ENCODE peak calls at places on chromosomes 3 and 15, in seven cellular contexts. One of them, this sample, is unnamed.

GRCh38 chr15:73983211-73983727 is 8.8 kb downstream of the STOML1 start:
- DNase-seq in brain microvascular endothelial cell: peak
- DNase-seq in progenitor cell of endocrine pancreas: no peak
- DNase-seq in activated B cell treated with CpG ODN at 0.5 μM for 24 hours: no peak
- DNase-seq in HFFc6: peak
- DNase-seq in GM10248: no peak
- DNase-seq in GM06990: no peak
- DNase-seq in this sample: no peak

GRCh38 chr15:41870689-41871081 is 23.2 kb downstream of the SPTBN5 start:
- DNase-seq in GM10248: no peak
- DNase-seq in GM06990: no peak
- DNase-seq in brain microvascular endothelial cell: peak
- DNase-seq in activated B cell treated with CpG ODN at 0.5 μM for 24 hours: no peak
- DNase-seq in progenitor cell of endocrine pancreas: no peak
- DNase-seq in HFFc6: peak
- DNase-seq in this sample: no peak

GRCh38 chr3:122392868-122393844 is 9.2 kb downstream of the FAM162A start:
- DNase-seq in GM06990: no peak
- DNase-seq in activated B cell treated with CpG ODN at 0.5 μM for 24 hours: no peak
- DNase-seq in HFFc6: peak
- DNase-seq in GM10248: peak
- DNase-seq in progenitor cell of endocrine pancreas: no peak
- DNase-seq in brain microvascular endothelial cell: no peak
- DNase-seq in this sample: peak

GRCh38 chr3:152043620-152044019 is 170.2 kb downstream of the SUCNR1 start:
- DNase-seq in GM10248: no peak
- DNase-seq in progenitor cell of endocrine pancreas: no peak
- DNase-seq in activated B cell treated with CpG ODN at 0.5 μM for 24 hours: no peak
- DNase-seq in GM06990: no peak
- DNase-seq in brain microvascular endothelial cell: no peak
- DNase-seq in HFFc6: no peak
- DNase-seq in this sample: no peak

GRCh38 chr3:60720696-60721228 is 530.5 kb downstream of the FHIT start:
- DNase-seq in GM06990: no peak
- DNase-seq in activated B cell treated with CpG ODN at 0.5 μM for 24 hours: no peak
- DNase-seq in GM10248: no peak
- DNase-seq in brain microvascular endothelial cell: no peak
- DNase-seq in progenitor cell of endocrine pancreas: no peak
- DNase-seq in HFFc6: no peak
- DNase-seq in this sample: no peak

GRCh38 chr3:41907330-41908073 is 54.4 kb downstream of the ULK4 start:
- DNase-seq in brain microvascular endothelial cell: peak
- DNase-seq in HFFc6: peak
- DNase-seq in GM10248: no peak
- DNase-seq in GM06990: no peak
- DNase-seq in progenitor cell of endocrine pancreas: no peak
- DNase-seq in activated B cell treated with CpG ODN at 0.5 μM for 24 hours: no peak
- DNase-seq in this sample: no peak

GRCh38 chr3:189646902-189647542 is 15.8 kb downstream of the TP63 start:
- DNase-seq in HFFc6: no peak
- DNase-seq in GM10248: no peak
- DNase-seq in GM06990: peak
- DNase-seq in brain microvascular endothelial cell: no peak
- DNase-seq in activated B cell treated with CpG ODN at 0.5 μM for 24 hours: no peak
- DNase-seq in progenitor cell of endocrine pancreas: no peak
- DNase-seq in this sample: no peak

GRCh38 chr3:126295407-126295939 is 61.7 kb downstream of the KLF15 start:
- DNase-seq in GM10248: no peak
- DNase-seq in activated B cell treated with CpG ODN at 0.5 μM for 24 hours: no peak
- DNase-seq in brain microvascular endothelial cell: no peak
- DNase-seq in GM06990: no peak
- DNase-seq in progenitor cell of endocrine pancreas: no peak
- DNase-seq in HFFc6: no peak
- DNase-seq in this sample: no peak

GRCh38 chr3:40598962-40599361 is 74.2 kb downstream of the ZNF621 start:
- DNase-seq in progenitor cell of endocrine pancreas: no peak
- DNase-seq in activated B cell treated with CpG ODN at 0.5 μM for 24 hours: no peak
- DNase-seq in GM10248: no peak
- DNase-seq in brain microvascular endothelial cell: no peak
- DNase-seq in HFFc6: no peak
- DNase-seq in GM06990: no peak
- DNase-seq in this sample: no peak

GRCh38 chr15:41080144-41080543 is 35.9 kb downstream of the INO80 start:
- DNase-seq in GM06990: no peak
- DNase-seq in GM10248: no peak
- DNase-seq in brain microvascular endothelial cell: no peak
- DNase-seq in HFFc6: no peak
- DNase-seq in activated B cell treated with CpG ODN at 0.5 μM for 24 hours: no peak
- DNase-seq in progenitor cell of endocrine pancreas: no peak
- DNase-seq in this sample: no peak

GRCh38 chr3:10822055-10822454 is 6.0 kb downstream of the SLC6A11 start:
- DNase-seq in HFFc6: no peak
- DNase-seq in progenitor cell of endocrine pancreas: no peak
- DNase-seq in brain microvascular endothelial cell: no peak
- DNase-seq in GM10248: no peak
- DNase-seq in GM06990: no peak
- DNase-seq in activated B cell treated with CpG ODN at 0.5 μM for 24 hours: no peak
- DNase-seq in this sample: no peak
- TF ChIP-seq CTCF in HFFc6: no peak
- TF ChIP-seq CTCF in progenitor cell of endocrine pancreas: no peak
- TF ChIP-seq CTCF in brain microvascular endothelial cell: no peak
- TF ChIP-seq CTCF in GM10248: no peak
- TF ChIP-seq CTCF in GM06990: no peak
- TF ChIP-seq CTCF in activated B cell treated with CpG ODN at 0.5 μM for 24 hours: no peak
- TF ChIP-seq CTCF in this sample: no peak

GRCh38 chr15:77819271-77819806 is 186.6 kb upstream of the LINGO1 start:
- DNase-seq in progenitor cell of endocrine pancreas: peak
- DNase-seq in GM10248: no peak
- DNase-seq in brain microvascular endothelial cell: no peak
- DNase-seq in GM06990: no peak
- DNase-seq in activated B cell treated with CpG ODN at 0.5 μM for 24 hours: no peak
- DNase-seq in HFFc6: no peak
- DNase-seq in this sample: peak

GRCh38 chr15:77818484-77819270 is 186.0 kb upstream of the LINGO1 start:
- DNase-seq in progenitor cell of endocrine pancreas: peak
- DNase-seq in HFFc6: no peak
- DNase-seq in GM06990: no peak
- DNase-seq in activated B cell treated with CpG ODN at 0.5 μM for 24 hours: no peak
- DNase-seq in GM10248: no peak
- DNase-seq in brain microvascular endothelial cell: no peak
- DNase-seq in this sample: no peak

GRCh38 chr15:77821188-77821958 is 188.7 kb upstream of the LINGO1 start:
- DNase-seq in HFFc6: peak
- DNase-seq in activated B cell treated with CpG ODN at 0.5 μM for 24 hours: no peak
- DNase-seq in GM10248: peak
- DNase-seq in GM06990: peak
- DNase-seq in brain microvascular endothelial cell: peak
- DNase-seq in progenitor cell of endocrine pancreas: peak
- DNase-seq in this sample: peak

GRCh38 chr15:77821959-77822256 is 189.2 kb upstream of the LINGO1 start:
- DNase-seq in GM10248: no peak
- DNase-seq in GM06990: no peak
- DNase-seq in progenitor cell of endocrine pancreas: no peak
- DNase-seq in brain microvascular endothelial cell: no peak
- DNase-seq in HFFc6: no peak
- DNase-seq in activated B cell treated with CpG ODN at 0.5 μM for 24 hours: no peak
- DNase-seq in this sample: no peak

GRCh38 chr15:77819841-77820728 is 187.4 kb upstream of the LINGO1 start:
- DNase-seq in progenitor cell of endocrine pancreas: peak
- DNase-seq in brain microvascular endothelial cell: no peak
- DNase-seq in activated B cell treated with CpG ODN at 0.5 μM for 24 hours: peak
- DNase-seq in GM10248: no peak
- DNase-seq in GM06990: no peak
- DNase-seq in HFFc6: no peak
- DNase-seq in this sample: no peak
- TF ChIP-seq CTCF in progenitor cell of endocrine pancreas: peak
- TF ChIP-seq CTCF in brain microvascular endothelial cell: no peak
- TF ChIP-seq CTCF in activated B cell treated with CpG ODN at 0.5 μM for 24 hours: no peak
- TF ChIP-seq CTCF in GM10248: no peak
- TF ChIP-seq CTCF in GM06990: peak
- TF ChIP-seq CTCF in HFFc6: peak
- TF ChIP-seq CTCF in this sample: no peak

DNA sequence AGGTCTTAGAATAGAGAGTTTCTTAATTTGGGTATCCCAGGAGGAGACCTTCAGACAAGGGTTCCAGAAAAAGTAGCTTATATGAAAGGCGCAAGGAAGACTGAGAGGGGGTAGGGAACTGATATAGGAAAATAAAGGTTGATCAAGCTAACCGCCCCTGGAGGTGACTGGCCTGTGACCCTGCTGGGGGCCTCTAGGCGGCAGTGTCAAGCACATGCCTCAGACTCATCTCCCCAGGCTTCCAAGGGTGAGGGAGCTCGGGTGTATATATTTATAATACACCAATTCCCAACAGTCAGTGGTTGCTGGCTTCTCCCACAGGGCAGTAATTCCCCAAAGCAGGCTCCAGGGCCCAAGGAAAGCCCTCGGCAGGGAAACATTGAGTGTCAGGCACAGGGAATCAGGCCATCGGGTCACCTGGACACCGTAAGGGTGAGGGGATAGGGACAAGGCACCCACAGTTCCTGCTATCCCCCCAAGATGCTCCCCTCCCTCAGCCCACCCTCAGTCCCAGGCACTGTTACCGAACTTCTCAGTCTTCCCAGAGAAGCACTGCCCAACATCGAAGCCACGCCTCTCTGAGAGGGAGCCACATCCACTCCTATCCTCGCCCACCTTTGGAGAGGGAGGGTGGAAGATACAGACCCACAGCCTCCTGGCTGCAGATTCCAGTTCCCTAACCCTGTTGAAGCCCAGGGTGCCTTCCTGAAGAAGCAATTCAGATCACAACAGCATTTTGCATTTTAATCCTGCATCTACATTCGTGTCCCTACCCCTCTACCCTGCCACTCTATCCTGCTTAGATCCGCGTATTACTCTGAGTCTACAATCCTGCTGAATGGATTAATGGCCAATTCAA is 19.5 kb upstream of the CAV3 start:
- DNase-seq in brain microvascular endothelial cell: no peak
- DNase-seq in GM06990: no peak
- DNase-seq in progenitor cell of endocrine pancreas: no peak
- DNase-seq in activated B cell treated with CpG ODN at 0.5 μM for 24 hours: no peak
- DNase-seq in HFFc6: no peak
- DNase-seq in GM10248: no peak
- DNase-seq in this sample: peak
- TF ChIP-seq CTCF in brain microvascular endothelial cell: peak
- TF ChIP-seq CTCF in GM06990: peak
- TF ChIP-seq CTCF in progenitor cell of endocrine pancreas: peak
- TF ChIP-seq CTCF in activated B cell treated with CpG ODN at 0.5 μM for 24 hours: no peak
- TF ChIP-seq CTCF in HFFc6: peak
- TF ChIP-seq CTCF in GM10248: peak
- TF ChIP-seq CTCF in this sample: peak

GRCh38 chr3:62554264-62554799 is 181.0 kb upstream of the FEZF2 start:
- DNase-seq in HFFc6: no peak
- DNase-seq in brain microvascular endothelial cell: no peak
- DNase-seq in GM06990: no peak
- DNase-seq in activated B cell treated with CpG ODN at 0.5 μM for 24 hours: no peak
- DNase-seq in progenitor cell of endocrine pancreas: no peak
- DNase-seq in GM10248: no peak
- DNase-seq in this sample: no peak
- TF ChIP-seq CTCF in HFFc6: peak
- TF ChIP-seq CTCF in brain microvascular endothelial cell: peak
- TF ChIP-seq CTCF in GM06990: peak
- TF ChIP-seq CTCF in activated B cell treated with CpG ODN at 0.5 μM for 24 hours: no peak
- TF ChIP-seq CTCF in progenitor cell of endocrine pancreas: peak
- TF ChIP-seq CTCF in GM10248: no peak
- TF ChIP-seq CTCF in this sample: no peak

GRCh38 chr3:81242871-81243270 is 518.6 kb downstream of the GBE1 start:
- DNase-seq in GM10248: no peak
- DNase-seq in HFFc6: peak
- DNase-seq in GM06990: no peak
- DNase-seq in activated B cell treated with CpG ODN at 0.5 μM for 24 hours: no peak
- DNase-seq in progenitor cell of endocrine pancreas: no peak
- DNase-seq in brain microvascular endothelial cell: no peak
- DNase-seq in this sample: no peak
- TF ChIP-seq CTCF in GM10248: peak
- TF ChIP-seq CTCF in HFFc6: peak
- TF ChIP-seq CTCF in GM06990: peak
- TF ChIP-seq CTCF in activated B cell treated with CpG ODN at 0.5 μM for 24 hours: no peak
- TF ChIP-seq CTCF in progenitor cell of endocrine pancreas: peak
- TF ChIP-seq CTCF in brain microvascular endothelial cell: peak
- TF ChIP-seq CTCF in this sample: no peak

GRCh38 chr3:2268779-2269178 is 170.1 kb downstream of the CNTN4 start:
- DNase-seq in brain microvascular endothelial cell: no peak
- DNase-seq in activated B cell treated with CpG ODN at 0.5 μM for 24 hours: no peak
- DNase-seq in GM10248: no peak
- DNase-seq in progenitor cell of endocrine pancreas: no peak
- DNase-seq in HFFc6: no peak
- DNase-seq in GM06990: no peak
- DNase-seq in this sample: no peak
- TF ChIP-seq CTCF in brain microvascular endothelial cell: no peak
- TF ChIP-seq CTCF in activated B cell treated with CpG ODN at 0.5 μM for 24 hours: no peak
- TF ChIP-seq CTCF in GM10248: no peak
- TF ChIP-seq CTCF in progenitor cell of endocrine pancreas: no peak
- TF ChIP-seq CTCF in HFFc6: no peak
- TF ChIP-seq CTCF in GM06990: peak
- TF ChIP-seq CTCF in this sample: no peak

GRCh38 chr3:143955113-143955512 is 16.5 kb upstream of the DIPK2A start:
- DNase-seq in GM06990: no peak
- DNase-seq in HFFc6: no peak
- DNase-seq in GM10248: no peak
- DNase-seq in brain microvascular endothelial cell: no peak
- DNase-seq in progenitor cell of endocrine pancreas: no peak
- DNase-seq in activated B cell treated with CpG ODN at 0.5 μM for 24 hours: no peak
- DNase-seq in this sample: no peak

GRCh38 chr3:143951351-143951971 is 20.2 kb upstream of the DIPK2A start:
- DNase-seq in progenitor cell of endocrine pancreas: no peak
- DNase-seq in brain microvascular endothelial cell: peak
- DNase-seq in GM10248: peak
- DNase-seq in activated B cell treated with CpG ODN at 0.5 μM for 24 hours: no peak
- DNase-seq in GM06990: no peak
- DNase-seq in HFFc6: peak
- DNase-seq in this sample: peak

GRCh38 chr3:143950810-143951209 is 20.8 kb upstream of the DIPK2A start:
- DNase-seq in GM06990: no peak
- DNase-seq in GM10248: no peak
- DNase-seq in progenitor cell of endocrine pancreas: no peak
- DNase-seq in HFFc6: no peak
- DNase-seq in activated B cell treated with CpG ODN at 0.5 μM for 24 hours: no peak
- DNase-seq in brain microvascular endothelial cell: no peak
- DNase-seq in this sample: no peak

GRCh38 chr3:143956858-143957257 is 14.8 kb upstream of the DIPK2A start:
- DNase-seq in progenitor cell of endocrine pancreas: no peak
- DNase-seq in GM10248: no peak
- DNase-seq in brain microvascular endothelial cell: no peak
- DNase-seq in HFFc6: no peak
- DNase-seq in GM06990: no peak
- DNase-seq in activated B cell treated with CpG ODN at 0.5 μM for 24 hours: no peak
- DNase-seq in this sample: no peak

GRCh38 chr3:143952569-143953069 is 19.0 kb upstream of the DIPK2A start:
- DNase-seq in activated B cell treated with CpG ODN at 0.5 μM for 24 hours: no peak
- DNase-seq in progenitor cell of endocrine pancreas: no peak
- DNase-seq in GM10248: no peak
- DNase-seq in HFFc6: no peak
- DNase-seq in brain microvascular endothelial cell: no peak
- DNase-seq in GM06990: no peak
- DNase-seq in this sample: no peak
- TF ChIP-seq CTCF in activated B cell treated with CpG ODN at 0.5 μM for 24 hours: no peak
- TF ChIP-seq CTCF in progenitor cell of endocrine pancreas: peak
- TF ChIP-seq CTCF in GM10248: no peak
- TF ChIP-seq CTCF in HFFc6: peak
- TF ChIP-seq CTCF in brain microvascular endothelial cell: no peak
- TF ChIP-seq CTCF in GM06990: peak
- TF ChIP-seq CTCF in this sample: no peak